ENCODE peak calls at places on chromosomes 7 and 10, in six cellular contexts. M, S, V, J, Y and A are unnamed samples.

GRCh38 chr7:46603780-46604725 is 683.0 kb upstream of the IGFBP3 start:
- DNase-seq in M (no peak), S (no peak), V (peak; percentile 91), J (no peak), Y (no peak), A (no peak)

GRCh38 chr10:60856405-60856804 is 78.1 kb downstream of the CDK1 start:
- DNase-seq in M (no peak), S (no peak), V (no peak), J (no peak), Y (no peak), A (no peak)

GRCh38 chr7:30068117-30068516 is 39.9 kb downstream of the PLEKHA8 start:
- DNase-seq in M (peak; percentile 74), S (no peak), V (peak; percentile 92), J (no peak), Y (peak; percentile 7), A (peak; percentile 90)

GRCh38 chr10:60209874-60210584 is 179.6 kb downstream of the ANK3 start:
- DNase-seq in M (peak; percentile 41), S (no peak), V (no peak), J (no peak), Y (no peak), A (peak; percentile 6)

GRCh38 chr7:121605297-121605640 is 209.2 kb upstream of the FAM3C start:
- DNase-seq in M (peak; percentile 57), S (no peak), V (peak; percentile 9), J (no peak), Y (peak; percentile 41), A (no peak)

GRCh38 chr7:4049202-4049601 is 632.9 kb upstream of the FOXK1 start:
- DNase-seq in M (no peak), S (no peak), V (no peak), J (no peak), Y (no peak), A (no peak)

GRCh38 chr7:139720705-139721231 is 57.0 kb downstream of the HIPK2 start:
- DNase-seq in M (no peak), S (no peak), V (peak; percentile 80), J (no peak), Y (peak; percentile 14), A (no peak)

GRCh38 chr10:129761573-129761972 is 202.5 kb downstream of the EBF3 start:
- DNase-seq in M (no peak), S (no peak), V (no peak), J (no peak), Y (no peak), A (no peak)

GRCh38 chr10:102384053-102384452 is 11.5 kb upstream of the NFKB2 start:
- DNase-seq in M (no peak), S (no peak), V (peak; percentile 38), J (peak; percentile 26), Y (no peak), A (no peak)

GRCh38 chr7:26081627-26082026 is 70.4 kb upstream of the NFE2L3 start:
- DNase-seq in M (peak; percentile 14), S (no peak), V (no peak), J (no peak), Y (no peak), A (no peak)

GRCh38 chr10:124074471-124075109 is 18.8 kb downstream of the CHST15 start:
- DNase-seq in M (no peak), S (no peak), V (no peak), J (no peak), Y (no peak), A (no peak)

GRCh38 chr7:21587139-21587773 is 44.4 kb downstream of the DNAH11 start:
- DNase-seq in M (no peak), S (no peak), V (no peak), J (no peak), Y (no peak), A (no peak)

GRCh38 chr10:102118867-102119266 is 1.3 kb downstream of the LDB1 start:
- DNase-seq in M (peak; percentile 23), S (no peak), V (peak; percentile 53), J (no peak), Y (no peak), A (no peak)

GRCh38 chr10:110993024-110993693 is 73.8 kb downstream of the SHOC2 start:
- DNase-seq in M (peak; percentile 77), S (no peak), V (peak; percentile 91), J (peak; percentile 19), Y (no peak), A (peak; percentile 88)

GRCh38 chr10:75398630-75399460 is 2.7 kb downstream of the ZNF503 start:
- DNase-seq in M (peak; percentile 40), S (no peak), V (peak; percentile 71), J (no peak), Y (no peak), A (no peak)

GRCh38 chr10:103925591-103925990 is 7.6 kb upstream of the STN1 start:
- DNase-seq in M (no peak), S (no peak), V (no peak), J (no peak), Y (no peak), A (no peak)

GRCh38 chr7:30970594-30971094 is 6.9 kb downstream of the GHRHR start:
- DNase-seq in M (no peak), S (no peak), V (no peak), J (no peak), Y (no peak), A (peak; percentile 2)